ENCODE peak calls at places on chromosomes 1 and 21, in seven cellular contexts. Y is fibroblast of pulmonary artery, L is heart left ventricle, O is body of pancreas, Z is nephron progenitor cell, S is cardiac fibroblast, U is lower lobe of right lung. C is an unnamed sample.

GRCh38 chr1:160950657-160951056 is 4.0 kb downstream of the ITLN2 start:
- DNase-seq in Y (no peak), L (no peak), O (no peak), Z (no peak), S (no peak), U (no peak), C (no peak)

GRCh38 chr1:195071461-195071860 is 1536.8 kb downstream of the KCNT2 start:
- DNase-seq in Y (no peak), L (no peak), O (no peak), Z (no peak), S (no peak), U (no peak), C (no peak)

GRCh38 chr1:170556910-170557309 is 24.9 kb downstream of the GORAB start:
- DNase-seq in Y (peak), L (no peak), O (no peak), Z (no peak), S (peak), U (no peak), C (no peak)

GRCh38 chr1:56424744-56425493 is 154.4 kb downstream of the PLPP3 start:
- DNase-seq in Y (peak), L (peak), O (peak), Z (no peak), S (peak), U (peak), C (no peak)

GRCh38 chr1:183227382-183227781 is 41.3 kb downstream of the LAMC2 start:
- DNase-seq in Y (no peak), L (no peak), O (no peak), Z (peak), S (no peak), U (no peak), C (no peak)

GRCh38 chr1:18386591-18386990 is 94.1 kb upstream of the KLHDC7A start:
- DNase-seq in Y (no peak), L (no peak), O (no peak), Z (no peak), S (no peak), U (no peak), C (no peak)

GRCh38 chr1:36208978-36209708 is 15.1 kb upstream of the THRAP3 start:
- DNase-seq in Y (peak), L (no peak), O (no peak), Z (no peak), S (peak), U (no peak), C (no peak)

GRCh38 chr21:27476696-27477095 is 509.8 kb upstream of the ADAMTS5 start:
- DNase-seq in Y (peak), L (no peak), O (no peak), Z (no peak), S (peak), U (no peak), C (no peak)

GRCh38 chr21:29418813-29419212 is 120.1 kb downstream of the BACH1 start:
- DNase-seq in Y (no peak), L (no peak), O (no peak), Z (no peak), S (no peak), U (no peak), C (no peak)

GRCh38 chr1:41322835-41323234 is 38.4 kb upstream of the FOXO6 start:
- DNase-seq in Y (no peak), L (peak), O (peak), Z (peak), S (peak), U (peak), C (no peak)
- TF ChIP-seq CTCF in Y (peak), L (peak), O (no peak), Z (peak), S (peak), U (peak), C (peak)

DNA sequence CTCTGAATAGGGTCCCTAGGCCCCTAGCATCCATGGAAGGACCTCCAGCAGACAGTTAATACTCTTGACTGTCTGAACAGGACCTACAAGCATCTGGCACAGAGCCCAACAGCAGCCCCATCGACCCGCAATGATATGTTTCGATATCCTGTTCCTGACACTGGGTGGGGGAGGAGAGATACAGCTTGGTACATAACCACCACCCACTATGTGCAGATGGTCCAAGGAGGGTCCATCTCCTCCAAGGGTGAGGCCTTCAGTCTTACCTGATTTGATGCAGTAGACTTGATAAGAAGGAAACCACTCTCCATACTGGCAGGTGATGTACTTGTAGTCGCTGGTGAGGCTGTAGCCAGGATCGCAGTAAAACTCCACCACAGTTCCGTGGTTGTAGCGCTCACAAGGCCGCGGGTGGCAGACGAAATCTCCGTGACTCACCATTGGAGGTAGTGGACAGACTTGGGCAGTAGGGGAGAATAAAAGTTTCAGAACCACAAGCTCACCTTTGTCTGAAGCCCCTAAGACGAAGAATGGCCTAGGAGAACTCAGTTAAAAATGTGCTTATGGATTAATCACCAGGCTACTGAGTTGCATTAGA is 86.0 kb upstream of the TLR5 start:
- DNase-seq in Y (no peak), L (no peak), O (no peak), Z (no peak), S (no peak), U (no peak), C (no peak)
- TF ChIP-seq CTCF in Y (no peak), L (no peak), O (no peak), Z (no peak), S (no peak), U (no peak), C (no peak)

GRCh38 chr1:8165595-8166360 is 139.7 kb upstream of the ERRFI1 start:
- DNase-seq in Y (no peak), L (no peak), O (no peak), Z (no peak), S (no peak), U (peak), C (peak)
- TF ChIP-seq CTCF in Y (peak), L (no peak), O (no peak), Z (no peak), S (peak), U (no peak), C (no peak)

GRCh38 chr1:225573216-225573615 is 79.7 kb downstream of the ENAH start:
- DNase-seq in Y (no peak), L (no peak), O (no peak), Z (no peak), S (no peak), U (no peak), C (no peak)

GRCh38 chr1:225577243-225577642 is 75.7 kb downstream of the ENAH start:
- DNase-seq in Y (no peak), L (no peak), O (no peak), Z (no peak), S (no peak), U (no peak), C (no peak)

GRCh38 chr1:225567789-225568188 is 85.1 kb downstream of the ENAH start:
- DNase-seq in Y (no peak), L (no peak), O (no peak), Z (no peak), S (no peak), U (no peak), C (no peak)

GRCh38 chr1:225578247-225578646 is 74.7 kb downstream of the ENAH start:
- DNase-seq in Y (no peak), L (no peak), O (no peak), Z (no peak), S (no peak), U (no peak), C (no peak)

DNA sequence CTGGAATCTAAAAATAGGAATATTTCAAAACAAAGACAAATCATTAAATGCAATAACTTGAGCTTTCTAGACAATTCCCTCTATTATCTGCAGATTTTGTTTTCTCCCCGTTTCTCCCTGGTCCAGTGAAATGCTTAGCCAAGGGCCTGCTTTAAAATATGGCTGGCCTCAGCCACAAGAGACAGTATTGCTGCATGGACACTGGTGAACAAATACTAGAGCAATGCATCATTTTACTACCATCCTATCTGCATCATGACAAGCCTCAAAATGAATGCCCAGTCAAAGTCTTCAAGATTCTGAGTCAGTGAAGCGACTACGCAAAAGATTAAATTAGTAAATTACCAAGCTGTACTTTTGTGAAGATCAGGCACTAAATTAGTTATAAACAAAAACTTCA is 80.5 kb downstream of the ENAH start:
- DNase-seq in Y (peak), L (no peak), O (no peak), Z (no peak), S (peak), U (no peak), C (no peak)
- TF ChIP-seq CTCF in Y (peak), L (no peak), O (no peak), Z (no peak), S (peak), U (no peak), C (no peak)

GRCh38 chr1:43466403-43466802 is 12.7 kb upstream of the HYI start:
- DNase-seq in Y (peak), L (no peak), O (no peak), Z (no peak), S (peak), U (no peak), C (no peak)

GRCh38 chr1:43464840-43465693 is 11.3 kb upstream of the HYI start:
- DNase-seq in Y (peak), L (no peak), O (no peak), Z (no peak), S (peak), U (no peak), C (no peak)

GRCh38 chr1:43465694-43466152 is 12.0 kb upstream of the HYI start:
- DNase-seq in Y (no peak), L (no peak), O (no peak), Z (no peak), S (no peak), U (no peak), C (no peak)

GRCh38 chr1:43460988-43461693 is 7.4 kb upstream of the HYI start:
- DNase-seq in Y (peak), L (no peak), O (no peak), Z (no peak), S (no peak), U (no peak), C (no peak)

DNA sequence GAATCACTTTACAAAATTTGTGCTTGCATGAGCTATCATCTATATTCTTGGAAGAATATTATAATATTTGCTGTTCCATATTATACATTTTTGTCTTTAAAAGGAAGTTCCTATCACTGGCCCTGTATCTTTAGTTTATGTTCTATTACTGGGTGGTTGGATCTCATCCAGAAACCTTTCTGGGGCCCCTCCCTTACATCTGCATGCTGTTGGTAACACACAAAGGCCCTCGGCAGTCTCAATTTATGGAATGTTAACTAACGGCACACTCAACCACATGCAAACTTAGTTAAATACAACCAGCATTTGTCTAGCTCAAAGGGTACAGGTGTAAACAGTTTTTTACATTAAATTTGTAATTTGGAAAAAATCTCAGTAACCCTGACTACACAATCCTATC is 9.7 kb upstream of the HYI start:
- DNase-seq in Y (peak), L (no peak), O (no peak), Z (no peak), S (peak), U (no peak), C (no peak)
- TF ChIP-seq CTCF in Y (no peak), L (no peak), O (no peak), Z (no peak), S (no peak), U (no peak), C (no peak)

GRCh38 chr21:34795152-34796141 is 126.7 kb downstream of the CLIC6 start:
- DNase-seq in Y (peak), L (no peak), O (peak), Z (no peak), S (peak), U (no peak), C (no peak)
- TF ChIP-seq CTCF in Y (peak), L (no peak), O (no peak), Z (no peak), S (peak), U (no peak), C (no peak)

DNA sequence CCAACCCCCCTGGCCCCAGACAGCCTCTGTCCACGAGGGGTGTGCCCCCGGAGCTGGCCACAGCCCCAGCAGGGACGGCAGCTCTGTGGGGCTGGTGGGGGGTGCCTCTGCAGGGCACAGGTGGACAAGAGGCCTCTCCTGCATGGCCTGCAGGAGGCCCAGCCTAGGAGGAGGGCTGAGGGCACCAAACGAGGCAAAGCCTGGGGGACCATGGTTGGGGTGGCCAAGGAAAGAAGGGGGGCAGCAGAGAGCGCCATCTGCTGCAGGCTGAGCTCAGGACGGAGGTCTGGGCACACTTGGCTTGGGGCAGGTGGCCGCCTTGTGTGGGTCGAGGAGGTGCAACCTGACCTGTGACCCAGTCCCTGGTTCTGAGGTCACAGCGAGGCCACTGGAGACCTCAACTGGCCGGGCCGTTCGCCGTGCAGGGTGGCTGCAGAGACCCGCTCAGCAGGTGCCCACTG is 27.3 kb downstream of the RRP1 start:
- DNase-seq in Y (no peak), L (no peak), O (no peak), Z (no peak), S (no peak), U (no peak), C (no peak)
- TF ChIP-seq CTCF in Y (no peak), L (no peak), O (no peak), Z (no peak), S (no peak), U (no peak), C (no peak)

DNA sequence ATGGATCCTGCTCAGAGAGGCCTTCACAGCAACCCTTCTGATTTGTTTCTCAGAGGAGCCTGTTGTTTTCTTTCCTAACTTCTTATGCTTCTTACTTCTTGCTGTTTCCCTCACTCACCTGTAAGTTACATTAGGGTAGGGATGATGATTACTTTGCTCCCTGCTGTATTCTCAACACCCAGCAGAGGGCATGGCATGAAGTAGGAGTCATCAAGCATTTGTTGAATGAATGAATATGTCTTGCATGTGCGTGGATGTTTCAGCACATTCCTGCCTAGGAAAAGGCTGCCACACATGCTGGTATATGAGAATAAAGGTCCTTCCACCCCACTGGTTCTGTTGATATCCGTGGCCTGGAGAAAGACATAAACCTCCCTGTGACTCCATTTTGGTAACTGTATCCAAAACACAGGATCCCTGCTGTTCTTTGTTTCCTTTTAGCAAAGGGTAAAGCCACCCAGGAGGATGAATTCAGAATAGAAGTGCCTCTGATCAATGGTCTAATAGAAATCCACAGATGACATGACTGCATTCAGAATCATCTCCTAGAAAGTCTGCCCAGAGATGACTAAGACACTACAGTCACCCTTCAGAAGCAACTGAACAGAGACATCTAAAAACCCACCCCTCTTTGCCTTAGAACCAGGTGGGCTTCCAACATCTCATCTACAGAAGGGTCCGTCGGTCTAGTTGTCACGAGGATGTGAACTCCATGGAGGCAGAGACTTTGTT is 168.8 kb downstream of the ZSCAN20 start:
- DNase-seq in Y (peak), L (no peak), O (no peak), Z (peak), S (peak), U (no peak), C (no peak)
- TF ChIP-seq CTCF in Y (peak), L (peak), O (no peak), Z (peak), S (peak), U (peak), C (peak)

C was measured in glutamatergic neuron.